ENCODE peak calls at places on chromosomes 6 and 20, in six cellular contexts. P is GF-D8; Z is posterior vena cava; F is activated naive CD4-positive, alpha-beta T cell treated with anti-CD3 and anti-CD28 coated beads, Interleukin-2, amount 10 ng/mL, durations not matched to agents 7 days and 5 days; L is stimulated activated CD4-positive, alpha-beta T cell treated with anti-CD3 and anti-CD28 coated beads, Interleukin-4, amount 100 ng/mL, for 4 hours; H is ACHN. T is an unnamed sample.

GRCh38 chr6:114471450-114471849 is 128.6 kb upstream of the HS3ST5 start:
- DNase-seq in P (no peak), F (no peak), H (no peak), Z (no peak), L (no peak), T (no peak)

GRCh38 chr6:112781236-112781635 is 434.1 kb downstream of the RFPL4B start:
- DNase-seq in F (no peak), Z (no peak), L (no peak), P (no peak), H (no peak), T (no peak)

GRCh38 chr6:108961985-108962384 is 113.8 kb downstream of the ARMC2 start:
- DNase-seq in H (no peak), F (no peak), L (no peak), Z (no peak), P (no peak), T (no peak)

GRCh38 chr6:106470316-106470715 is 109.8 kb downstream of the CRYBG1 start:
- DNase-seq in L (no peak), H (no peak), P (no peak), Z (no peak), F (no peak), T (no peak)

GRCh38 chr6:84773431-84774173 is 9.2 kb upstream of the TBX18 start:
- DNase-seq in H (no peak), L (no peak), F (no peak), P (no peak), Z (peak), T (no peak)

GRCh38 chr6:17562636-17563035 is 37.5 kb upstream of the FAM8A1 start:
- DNase-seq in H (no peak), Z (no peak), P (no peak), F (no peak), L (no peak), T (no peak)

GRCh38 chr6:165961236-165961751 is 206.4 kb downstream of the TBXT start:
- DNase-seq in Z (peak), L (no peak), F (no peak), P (no peak), H (no peak), T (no peak)

GRCh38 chr6:143457563-143458359 is 7.2 kb downstream of the PEX3 start:
- DNase-seq in H (peak), L (no peak), F (no peak), P (no peak), Z (no peak), T (no peak)

GRCh38 chr6:30556964-30557682 is at the start of gene PRR3:
- DNase-seq in F (peak), Z (peak), L (peak), H (peak), P (peak), T (peak)

GRCh38 chr6:48150701-48151100 is 39.7 kb upstream of the PTCHD4 start:
- DNase-seq in P (no peak), H (no peak), L (no peak), F (no peak), Z (no peak), T (no peak)

GRCh38 chr20:11431613-11432012 is 486.1 kb upstream of the BTBD3 start:
- DNase-seq in F (no peak), Z (no peak), L (no peak), P (no peak), H (no peak), T (no peak)